ENCODE peak calls at places on chromosomes 12 and 14, in seven cellular contexts. One of them, this sample, is unnamed.

GRCh38 chr14:99758121-99758871 is 34.9 kb upstream of the EML1 start:
- DNase-seq in mammary epithelial cell: peak; percentile 84
- DNase-seq in gastrocnemius medialis: no peak
- DNase-seq in IMR-90: peak; percentile 96
- DNase-seq in testis: no peak
- DNase-seq in breast epithelium: no peak
- DNase-seq in psoas muscle: no peak
- DNase-seq in this sample: peak; percentile 48

GRCh38 chr14:99124482-99125104 is 147.4 kb downstream of the BCL11B start:
- DNase-seq in psoas muscle: no peak
- DNase-seq in mammary epithelial cell: no peak
- DNase-seq in gastrocnemius medialis: no peak
- DNase-seq in testis: no peak
- DNase-seq in IMR-90: no peak
- DNase-seq in breast epithelium: no peak
- DNase-seq in this sample: no peak

GRCh38 chr14:31021576-31021949 is 3.9 kb upstream of the AP4S1 start:
- DNase-seq in breast epithelium: no peak
- DNase-seq in IMR-90: no peak
- DNase-seq in testis: no peak
- DNase-seq in psoas muscle: no peak
- DNase-seq in mammary epithelial cell: no peak
- DNase-seq in gastrocnemius medialis: no peak
- DNase-seq in this sample: no peak

GRCh38 chr12:57340104-57340503 is 89.1 kb upstream of the STAC3 start:
- DNase-seq in breast epithelium: no peak
- DNase-seq in IMR-90: peak; percentile 87
- DNase-seq in psoas muscle: peak; percentile 56
- DNase-seq in gastrocnemius medialis: peak; percentile 30
- DNase-seq in testis: peak; percentile 89
- DNase-seq in mammary epithelial cell: no peak
- DNase-seq in this sample: peak; percentile 62

GRCh38 chr14:65428691-65429090 is 16.2 kb downstream of the FUT8 start:
- DNase-seq in IMR-90: no peak
- DNase-seq in testis: no peak
- DNase-seq in psoas muscle: no peak
- DNase-seq in mammary epithelial cell: no peak
- DNase-seq in gastrocnemius medialis: no peak
- DNase-seq in breast epithelium: no peak
- DNase-seq in this sample: no peak

GRCh38 chr14:89912667-89913211 is 41.8 kb downstream of the EFCAB11 start:
- DNase-seq in breast epithelium: no peak
- DNase-seq in mammary epithelial cell: peak; percentile 90
- DNase-seq in psoas muscle: no peak
- DNase-seq in IMR-90: peak; percentile 97
- DNase-seq in gastrocnemius medialis: peak; percentile 15
- DNase-seq in testis: no peak
- DNase-seq in this sample: peak; percentile 45

GRCh38 chr12:94305293-94305957 is 154.2 kb downstream of the CEP83 start:
- DNase-seq in IMR-90: peak; percentile 82
- DNase-seq in breast epithelium: no peak
- DNase-seq in gastrocnemius medialis: no peak
- DNase-seq in mammary epithelial cell: no peak
- DNase-seq in testis: no peak
- DNase-seq in psoas muscle: no peak
- DNase-seq in this sample: no peak

GRCh38 chr14:24921903-24922302 is 128.0 kb downstream of the STXBP6 start:
- DNase-seq in breast epithelium: no peak
- DNase-seq in testis: no peak
- DNase-seq in mammary epithelial cell: peak; percentile 43
- DNase-seq in gastrocnemius medialis: no peak
- DNase-seq in IMR-90: peak; percentile 60
- DNase-seq in psoas muscle: no peak
- DNase-seq in this sample: no peak

GRCh38 chr14:97179573-97179972 is 382.4 kb downstream of the VRK1 start:
- DNase-seq in psoas muscle: no peak
- DNase-seq in testis: no peak
- DNase-seq in breast epithelium: no peak
- DNase-seq in IMR-90: no peak
- DNase-seq in gastrocnemius medialis: no peak
- DNase-seq in mammary epithelial cell: no peak
- DNase-seq in this sample: no peak

GRCh38 chr14:69375182-69375581 is 22.9 kb downstream of the ERH start:
- DNase-seq in psoas muscle: no peak
- DNase-seq in mammary epithelial cell: no peak
- DNase-seq in gastrocnemius medialis: no peak
- DNase-seq in breast epithelium: no peak
- DNase-seq in IMR-90: no peak
- DNase-seq in testis: no peak
- DNase-seq in this sample: no peak

GRCh38 chr12:85283560-85283959 is 3.5 kb downstream of the ALX1 start:
- DNase-seq in breast epithelium: no peak
- DNase-seq in gastrocnemius medialis: no peak
- DNase-seq in psoas muscle: no peak
- DNase-seq in testis: no peak
- DNase-seq in mammary epithelial cell: no peak
- DNase-seq in IMR-90: no peak
- DNase-seq in this sample: no peak
- H3K36me3 ChIP-seq in breast epithelium: no peaks in the 10 kb centered on the region
- H3K36me3 ChIP-seq in gastrocnemius medialis: no peaks in the 10 kb centered on the region
- H3K36me3 ChIP-seq in psoas muscle: no peaks in the 10 kb centered on the region
- H3K36me3 ChIP-seq in testis: no peaks in the 10 kb centered on the region
- H3K36me3 ChIP-seq in mammary epithelial cell: no peaks in the 10 kb centered on the region
- H3K36me3 ChIP-seq in IMR-90: no peaks in the 10 kb centered on the region
- H3K36me3 ChIP-seq in this sample: no peaks in the 10 kb centered on the region

GRCh38 chr12:114512351-114512750 is 106.4 kb upstream of the TBX5 start:
- DNase-seq in mammary epithelial cell: no peak
- DNase-seq in IMR-90: no peak
- DNase-seq in testis: no peak
- DNase-seq in gastrocnemius medialis: no peak
- DNase-seq in breast epithelium: no peak
- DNase-seq in psoas muscle: no peak
- DNase-seq in this sample: no peak
- TF ChIP-seq CTCF in mammary epithelial cell: no peak
- TF ChIP-seq CTCF in IMR-90: no peak
- TF ChIP-seq CTCF in testis: no peak
- TF ChIP-seq CTCF in gastrocnemius medialis: no peak
- TF ChIP-seq CTCF in breast epithelium: no peak
- TF ChIP-seq CTCF in psoas muscle: no peak
- TF ChIP-seq CTCF in this sample: no peak

GRCh38 chr12:50573271-50573670 is 68.5 kb downstream of the DIP2B start:
- DNase-seq in psoas muscle: no peak
- DNase-seq in IMR-90: no peak
- DNase-seq in testis: no peak
- DNase-seq in mammary epithelial cell: no peak
- DNase-seq in breast epithelium: no peak
- DNase-seq in gastrocnemius medialis: no peak
- DNase-seq in this sample: no peak
- H3K4me1 ChIP-seq in psoas muscle: peaks cover 61% of the 10 kb centered on the region
- H3K4me1 ChIP-seq in IMR-90: peaks cover 25% of the 10 kb centered on the region
- H3K4me1 ChIP-seq in testis: peaks cover 64% of the 10 kb centered on the region
- H3K4me1 ChIP-seq in mammary epithelial cell: peaks cover 35% of the 10 kb centered on the region
- H3K4me1 ChIP-seq in breast epithelium: peaks cover 45% of the 10 kb centered on the region
- H3K4me1 ChIP-seq in gastrocnemius medialis: peaks cover 56% of the 10 kb centered on the region
- H3K4me1 ChIP-seq in this sample: peaks cover 19% of the 10 kb centered on the region

GRCh38 chr14:66758031-66758613 is 250.2 kb downstream of the GPHN start:
- DNase-seq in testis: no peak
- DNase-seq in mammary epithelial cell: no peak
- DNase-seq in gastrocnemius medialis: no peak
- DNase-seq in psoas muscle: no peak
- DNase-seq in IMR-90: no peak
- DNase-seq in breast epithelium: no peak
- DNase-seq in this sample: no peak
- H3K36me3 ChIP-seq in testis: no peaks in the 10 kb centered on the region
- H3K36me3 ChIP-seq in mammary epithelial cell: no peaks in the 10 kb centered on the region
- H3K36me3 ChIP-seq in gastrocnemius medialis: no peaks in the 10 kb centered on the region
- H3K36me3 ChIP-seq in psoas muscle: no peaks in the 10 kb centered on the region
- H3K36me3 ChIP-seq in IMR-90: no peaks in the 10 kb centered on the region
- H3K36me3 ChIP-seq in breast epithelium: no peaks in the 10 kb centered on the region
- H3K36me3 ChIP-seq in this sample: no peaks in the 10 kb centered on the region

GRCh38 chr12:98741615-98742265 is 96.7 kb downstream of the APAF1 start:
- DNase-seq in breast epithelium: no peak
- DNase-seq in psoas muscle: no peak
- DNase-seq in mammary epithelial cell: no peak
- DNase-seq in gastrocnemius medialis: no peak
- DNase-seq in IMR-90: peak; percentile 19
- DNase-seq in testis: no peak
- DNase-seq in this sample: no peak

GRCh38 chr12:98744692-98745091 is 99.6 kb downstream of the APAF1 start:
- DNase-seq in breast epithelium: no peak
- DNase-seq in IMR-90: no peak
- DNase-seq in psoas muscle: no peak
- DNase-seq in gastrocnemius medialis: no peak
- DNase-seq in mammary epithelial cell: no peak
- DNase-seq in testis: no peak
- DNase-seq in this sample: no peak

GRCh38 chr12:98741229-98741614 is 96.1 kb downstream of the APAF1 start:
- DNase-seq in breast epithelium: no peak
- DNase-seq in gastrocnemius medialis: no peak
- DNase-seq in psoas muscle: no peak
- DNase-seq in mammary epithelial cell: peak; percentile 32
- DNase-seq in testis: no peak
- DNase-seq in IMR-90: peak; percentile 44
- DNase-seq in this sample: no peak

GRCh38 chr12:98745578-98746391 is 100.7 kb downstream of the APAF1 start:
- DNase-seq in psoas muscle: no peak
- DNase-seq in mammary epithelial cell: no peak
- DNase-seq in breast epithelium: no peak
- DNase-seq in gastrocnemius medialis: no peak
- DNase-seq in testis: peak; percentile 36
- DNase-seq in IMR-90: peak; percentile 11
- DNase-seq in this sample: peak; percentile 18

DNA sequence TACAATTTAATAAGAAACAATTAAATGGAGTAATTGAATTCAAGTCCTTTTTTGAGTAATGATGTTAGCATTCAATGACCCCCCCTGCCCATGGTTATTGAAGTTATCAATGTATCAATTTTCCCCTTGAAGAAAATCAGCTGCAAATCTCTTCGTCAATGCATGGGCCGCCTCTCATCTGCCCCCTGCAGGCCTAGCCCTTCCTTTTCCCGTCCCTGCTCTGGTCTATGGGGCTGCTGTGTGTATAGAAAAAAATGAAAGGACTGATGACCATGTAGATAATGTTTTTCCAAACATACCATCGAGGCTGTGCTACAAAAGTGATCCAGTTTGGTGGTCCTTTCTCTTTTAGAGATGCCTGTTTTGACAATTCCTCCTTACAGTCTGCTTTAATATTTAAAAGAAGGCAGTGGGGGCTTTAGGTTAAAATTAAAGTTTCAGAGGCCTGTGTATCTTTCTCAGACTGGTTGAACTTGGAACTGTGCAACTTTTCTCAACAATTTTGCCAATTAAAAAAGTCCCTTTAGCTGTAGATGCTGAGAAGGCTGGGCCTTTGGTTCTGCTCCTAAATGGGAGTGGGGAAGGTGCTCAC is 98.4 kb downstream of the APAF1 start:
- DNase-seq in IMR-90: peak; percentile 22
- DNase-seq in psoas muscle: no peak
- DNase-seq in mammary epithelial cell: no peak
- DNase-seq in gastrocnemius medialis: no peak
- DNase-seq in breast epithelium: no peak
- DNase-seq in testis: no peak
- DNase-seq in this sample: no peak
- TF ChIP-seq CTCF in IMR-90: peak; percentile 54
- TF ChIP-seq CTCF in psoas muscle: no peak
- TF ChIP-seq CTCF in mammary epithelial cell: peak; percentile 48
- TF ChIP-seq CTCF in gastrocnemius medialis: no peak
- TF ChIP-seq CTCF in breast epithelium: no peak
- TF ChIP-seq CTCF in testis: peak; percentile 3
- TF ChIP-seq CTCF in this sample: no peak

GRCh38 chr14:35335388-35336092 is 43.4 kb downstream of the PSMA6 start:
- DNase-seq in testis: peak; percentile 58
- DNase-seq in IMR-90: no peak
- DNase-seq in breast epithelium: no peak
- DNase-seq in gastrocnemius medialis: peak; percentile 80
- DNase-seq in mammary epithelial cell: no peak
- DNase-seq in psoas muscle: peak; percentile 68
- DNase-seq in this sample: peak; percentile 73
- H3K4me1 ChIP-seq in testis: peaks cover 73% of the 10 kb centered on the region
- H3K4me1 ChIP-seq in IMR-90: peaks cover 31% of the 10 kb centered on the region
- H3K4me1 ChIP-seq in breast epithelium: peaks cover 37% of the 10 kb centered on the region
- H3K4me1 ChIP-seq in gastrocnemius medialis: peaks cover 28% of the 10 kb centered on the region
- H3K4me1 ChIP-seq in mammary epithelial cell: peaks cover 62% of the 10 kb centered on the region
- H3K4me1 ChIP-seq in psoas muscle: peaks cover 32% of the 10 kb centered on the region
- H3K4me1 ChIP-seq in this sample: peaks cover 25% of the 10 kb centered on the region

This sample was measured in uterus.